ENCODE peak calls at places on chromosomes 3 and 15, in six cellular contexts. X is stomach, E is suprapubic skin, U is H1, W is A549, R is K562. A is an unnamed sample.

GRCh38 chr3:38534180-38534579 is 38.0 kb downstream of the EXOG start:
- DNase-seq in W (no peak), X (no peak), E (no peak), U (peak), R (no peak), A (no peak)

GRCh38 chr3:12465826-12466225 is 18.5 kb upstream of the TSEN2 start:
- DNase-seq in E (no peak), R (no peak), X (no peak), W (no peak), U (no peak), A (no peak)

GRCh38 chr15:69713726-69714559 is 261.3 kb downstream of the RPLP1 start:
- DNase-seq in R (no peak), X (no peak), W (no peak), U (no peak), E (no peak), A (no peak)

GRCh38 chr3:131917006-131917405 is 117.8 kb downstream of the CPNE4 start:
- DNase-seq in R (no peak), W (no peak), X (no peak), U (no peak), E (no peak), A (no peak)

GRCh38 chr15:41494922-41495735 is 1.5 kb downstream of the ITPKA start:
- DNase-seq in U (peak), R (no peak), E (no peak), W (no peak), X (peak), A (no peak)

GRCh38 chr3:123586131-123586530 is 1.3 kb upstream of the HACD2 start:
- DNase-seq in X (peak), E (no peak), R (peak), W (peak), U (peak), A (no peak)

GRCh38 chr3:186283651-186284445 is 78.2 kb downstream of the DGKG start:
- DNase-seq in R (no peak), E (no peak), X (no peak), W (no peak), U (no peak), A (no peak)

GRCh38 chr15:55403531-55403930 is 4.6 kb downstream of the CCPG1 start:
- DNase-seq in E (no peak), X (no peak), U (no peak), W (no peak), R (peak), A (no peak)

GRCh38 chr3:114213669-114214541 is 23.5 kb downstream of the ZNF80 start:
- DNase-seq in R (no peak), X (no peak), E (no peak), W (no peak), U (no peak), A (no peak)

DNA sequence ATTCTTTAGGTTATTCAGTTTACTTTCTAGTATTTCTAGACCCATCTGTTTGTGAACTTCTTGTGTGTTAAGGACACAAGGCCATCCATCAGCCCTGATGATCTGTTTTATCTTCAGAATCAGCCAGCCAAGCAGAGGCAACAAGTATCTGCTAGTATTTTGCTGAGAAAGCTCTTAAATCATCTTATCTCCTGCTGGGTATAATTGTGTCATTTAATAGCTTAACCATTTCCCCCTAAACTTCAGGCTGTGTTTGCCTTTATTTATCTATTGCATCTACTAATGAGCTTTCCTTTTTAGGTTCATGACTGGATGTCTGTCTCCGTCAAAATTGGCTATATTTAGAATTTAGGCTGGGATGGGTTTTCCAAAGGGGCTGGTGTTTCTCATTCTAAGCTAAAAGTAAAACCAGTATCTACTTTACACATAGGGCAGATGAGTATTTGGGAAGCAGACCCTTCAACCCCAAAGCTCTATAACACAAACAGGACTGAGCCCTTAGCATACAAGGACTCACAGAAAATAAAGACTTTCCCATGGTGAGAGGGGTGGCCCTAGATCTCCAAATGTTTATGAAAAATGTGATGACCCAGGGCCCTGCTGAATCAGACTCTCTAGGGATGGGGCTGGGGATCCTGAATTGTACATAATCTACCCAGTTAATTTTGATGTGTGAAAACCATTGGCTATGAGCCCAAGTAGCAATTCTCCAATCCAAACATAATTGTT is 65.3 kb upstream of the PSMD6 start:
- DNase-seq in U (no peak), R (no peak), W (no peak), E (no peak), X (no peak), A (no peak)
- H3K27ac ChIP-seq in U (no peak), R (no peak), W (peak), E (no peak), X (peak), A (no peak)

GRCh38 chr3:39982665-39983357 is 173.4 kb downstream of the MYRIP start:
- DNase-seq in E (no peak), X (peak), U (no peak), R (no peak), W (no peak), A (no peak)

GRCh38 chr3:39980781-39981180 is 171.4 kb downstream of the MYRIP start:
- DNase-seq in U (no peak), R (no peak), X (no peak), E (no peak), W (no peak), A (no peak)

GRCh38 chr3:39980021-39980420 is 170.6 kb downstream of the MYRIP start:
- DNase-seq in U (no peak), E (no peak), W (no peak), R (no peak), X (no peak), A (no peak)

GRCh38 chr3:39978293-39978692 is 168.9 kb downstream of the MYRIP start:
- DNase-seq in X (no peak), E (no peak), R (no peak), W (no peak), U (no peak), A (no peak)

GRCh38 chr3:39981547-39982184 is 172.3 kb downstream of the MYRIP start:
- DNase-seq in U (no peak), R (no peak), X (no peak), W (no peak), E (no peak), A (no peak)
- TF ChIP-seq EP300 in U (no peak), R (no peak), X (no peak), W (no peak), E (no peak), A (no peak)

GRCh38 chr15:43517354-43518072 is at the start of gene MAP1A:
- DNase-seq in W (no peak), U (peak), E (no peak), X (no peak), R (peak), A (peak)

GRCh38 chr15:43520138-43520537 is 2.7 kb downstream of the MAP1A start:
- DNase-seq in X (no peak), W (no peak), E (no peak), U (no peak), R (no peak), A (no peak)

GRCh38 chr15:43519207-43519606 is 1.8 kb downstream of the MAP1A start:
- DNase-seq in X (no peak), U (no peak), W (no peak), R (no peak), E (no peak), A (no peak)

GRCh38 chr15:43516801-43517353 is 531 bp upstream of the MAP1A start:
- DNase-seq in R (no peak), U (no peak), X (no peak), E (no peak), W (no peak), A (no peak)

DNA sequence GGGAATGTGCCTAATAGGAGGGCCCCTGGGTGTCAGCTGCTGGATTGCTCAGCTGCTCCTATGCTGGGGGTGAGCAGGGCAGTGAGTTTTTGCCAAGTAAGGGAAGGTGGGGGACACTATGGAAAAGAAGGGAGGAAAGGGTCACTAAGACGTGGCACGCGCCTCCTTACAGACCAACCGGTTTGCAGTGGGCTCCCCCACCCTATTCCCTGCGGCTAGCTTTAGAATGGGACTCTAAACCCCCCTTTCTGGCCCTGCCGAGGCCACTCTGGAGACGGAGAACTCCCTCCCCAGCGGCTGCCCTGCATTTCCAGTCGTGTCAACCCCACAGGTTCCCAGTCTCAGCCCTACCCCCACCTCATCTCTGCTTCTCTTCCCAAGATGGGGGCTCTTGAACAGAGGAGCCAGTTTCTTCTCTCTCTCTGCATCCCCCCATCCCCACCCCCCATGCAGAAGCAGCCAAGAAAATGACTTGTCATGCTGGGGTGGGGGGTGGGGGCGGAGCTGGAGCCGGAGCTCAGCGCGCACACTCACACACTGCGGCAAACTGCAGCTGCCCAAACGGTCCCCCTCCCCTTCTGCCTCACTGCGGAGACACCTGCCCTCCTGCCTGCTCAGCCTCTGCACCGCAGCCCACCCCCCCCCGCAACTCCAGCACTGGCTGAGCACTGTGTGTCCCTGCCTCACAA is 809 bp downstream of the MAP1A start:
- DNase-seq in W (no peak), R (peak), X (no peak), U (peak), E (no peak), A (no peak)
- H3K27ac ChIP-seq in W (no peak), R (peak), X (peak), U (no peak), E (peak), A (peak)

GRCh38 chr3:184284696-184285095 is 8.9 kb downstream of the ECE2 start:
- DNase-seq in U (peak), E (no peak), W (peak), R (peak), X (peak), A (no peak)
- TF ChIP-seq EP300 in U (no peak), E (no peak), W (no peak), R (no peak), X (no peak), A (no peak)

GRCh38 chr3:118102737-118103136 is 931.9 kb downstream of the IGSF11 start:
- DNase-seq in W (no peak), R (no peak), X (no peak), E (no peak), U (no peak), A (no peak)

GRCh38 chr3:118108769-118109168 is 925.9 kb downstream of the IGSF11 start:
- DNase-seq in E (no peak), W (no peak), X (no peak), R (no peak), U (no peak), A (no peak)

GRCh38 chr3:118110196-118110595 is 924.5 kb downstream of the IGSF11 start:
- DNase-seq in W (no peak), E (no peak), R (no peak), X (no peak), U (no peak), A (no peak)

DNA sequence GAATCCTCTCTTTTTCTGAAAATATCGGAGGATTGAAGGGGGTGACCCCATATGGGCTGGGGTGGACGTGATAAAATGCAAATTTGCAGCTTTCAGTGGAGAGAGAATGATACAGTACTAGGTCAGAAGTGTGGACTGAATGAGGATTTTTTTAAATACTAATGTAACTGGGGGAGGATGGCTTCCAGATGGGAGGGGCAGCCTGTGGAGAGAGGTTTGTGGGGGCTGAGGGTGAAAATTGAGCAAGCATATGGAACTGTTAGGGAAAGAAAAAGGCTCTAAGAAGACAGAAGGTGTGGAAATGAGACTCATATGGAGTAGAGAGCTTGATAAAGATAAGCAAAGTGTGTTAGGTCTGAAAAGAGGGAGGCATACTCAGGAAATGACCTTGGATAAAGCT is 926.5 kb downstream of the IGSF11 start:
- DNase-seq in R (no peak), W (no peak), U (no peak), E (no peak), X (no peak), A (no peak)
- H3K27ac ChIP-seq in R (no peak), W (no peak), U (no peak), E (no peak), X (no peak), A (no peak)

A was measured in sigmoid colon.